ENCODE peak calls at places on chromosomes 7 and 10, in six cellular contexts. O, X, Y, Q, L and H are unnamed samples.

GRCh38 chr10:89518108-89518507 is 17.3 kb downstream of the SLC16A12 start:
- DNase-seq in O (no peak), X (no peak), Y (no peak), Q (no peak), L (no peak), H (no peak)

GRCh38 chr10:74927701-74928100 is 101.3 kb downstream of the KAT6B start:
- DNase-seq in O (no peak), X (no peak), Y (no peak), Q (no peak), L (no peak), H (no peak)

GRCh38 chr7:91784469-91784868 is 96.0 kb downstream of the MTERF1 start:
- DNase-seq in O (no peak), X (peak), Y (no peak), Q (no peak), L (no peak), H (no peak)

GRCh38 chr7:71491331-71491730 is 359.4 kb downstream of the GALNT17 start:
- DNase-seq in O (no peak), X (no peak), Y (no peak), Q (no peak), L (no peak), H (no peak)

GRCh38 chr7:102063736-102064135 is 222.9 kb upstream of the SH2B2 start:
- DNase-seq in O (no peak), X (no peak), Y (peak), Q (peak), L (no peak), H (no peak)

GRCh38 chr7:72408966-72409637 is 3.0 kb downstream of the CALN1 start:
- DNase-seq in O (no peak), X (no peak), Y (no peak), Q (no peak), L (no peak), H (no peak)

GRCh38 chr7:22563621-22564241 is 63.7 kb upstream of the STEAP1B start:
- DNase-seq in O (no peak), X (no peak), Y (no peak), Q (no peak), L (peak), H (no peak)

GRCh38 chr7:80346704-80347103 is 165.2 kb downstream of the GNAT3 start:
- DNase-seq in O (no peak), X (no peak), Y (no peak), Q (no peak), L (no peak), H (no peak)

GRCh38 chr7:157011333-157012112 is 1.1 kb upstream of the MNX1 start:
- DNase-seq in O (no peak), X (no peak), Y (peak), Q (peak), L (no peak), H (no peak)

GRCh38 chr7:47427046-47427643 is 154.8 kb downstream of the TNS3 start:
- DNase-seq in O (no peak), X (no peak), Y (no peak), Q (no peak), L (no peak), H (no peak)

GRCh38 chr7:128076831-128077271 is 45.6 kb upstream of the LRRC4 start:
- DNase-seq in O (no peak), X (no peak), Y (no peak), Q (no peak), L (no peak), H (no peak)

GRCh38 chr10:48464871-48465736 is 139.8 kb downstream of the ARHGAP22 start:
- DNase-seq in O (no peak), X (no peak), Y (peak), Q (no peak), L (no peak), H (peak)

GRCh38 chr10:101683226-101683625 is 11.7 kb downstream of the FBXW4 start:
- DNase-seq in O (no peak), X (no peak), Y (no peak), Q (no peak), L (no peak), H (no peak)

GRCh38 chr7:108002726-108003590 is at the start of gene LAMB1:
- DNase-seq in O (no peak), X (no peak), Y (peak), Q (peak), L (no peak), H (no peak)

GRCh38 chr10:133310399-133310755 is 1.7 kb downstream of the ZNF511 start:
- DNase-seq in O (no peak), X (no peak), Y (no peak), Q (peak), L (no peak), H (no peak)

GRCh38 chr10:86500846-86501245 is 20.7 kb downstream of the WAPL start:
- DNase-seq in O (no peak), X (no peak), Y (no peak), Q (no peak), L (no peak), H (no peak)

GRCh38 chr7:7434379-7434778 is 101.3 kb downstream of the COL28A1 start:
- DNase-seq in O (no peak), X (no peak), Y (no peak), Q (no peak), L (no peak), H (no peak)

GRCh38 chr7:81408728-81409127 is 361.1 kb downstream of the HGF start:
- DNase-seq in O (no peak), X (no peak), Y (no peak), Q (no peak), L (no peak), H (no peak)

GRCh38 chr7:76397409-76398183 is 11.9 kb downstream of the SSC4D start:
- DNase-seq in O (peak), X (no peak), Y (peak), Q (peak), L (peak), H (peak)

GRCh38 chr10:62839595-62839994 is 23.4 kb upstream of the EGR2 start:
- DNase-seq in O (no peak), X (no peak), Y (no peak), Q (no peak), L (no peak), H (no peak)

GRCh38 chr7:55212176-55212575 is 153.0 kb upstream of the LANCL2 start:
- DNase-seq in O (no peak), X (no peak), Y (no peak), Q (no peak), L (no peak), H (no peak)

GRCh38 chr7:37283701-37284100 is 165.0 kb downstream of the ELMO1 start:
- DNase-seq in O (no peak), X (no peak), Y (no peak), Q (no peak), L (no peak), H (no peak)

GRCh38 chr10:71865561-71866041 is 14.6 kb upstream of the PSAP start:
- DNase-seq in O (no peak), X (no peak), Y (no peak), Q (no peak), L (no peak), H (no peak)

GRCh38 chr10:17351506-17351905 is 102.9 kb downstream of the ST8SIA6 start:
- DNase-seq in O (no peak), X (no peak), Y (no peak), Q (no peak), L (no peak), H (no peak)

GRCh38 chr10:71038921-71039320 is 150.6 kb upstream of the PCBD1 start:
- DNase-seq in O (no peak), X (no peak), Y (no peak), Q (no peak), L (no peak), H (no peak)